ENCODE peak calls at places on chromosomes 4 and X, in five cellular contexts. One of them, this sample, is unnamed.

GRCh38 chr4:89410687-89411086 is 103.1 kb upstream of the GPRIN3 start:
- DNase-seq in HL-60: no peak
- DNase-seq in upper lobe of right lung: no peak
- DNase-seq in HCT116: no peak
- DNase-seq in tibial nerve: no peak
- DNase-seq in this sample: no peak

GRCh38 chrX:112043997-112044396 is 38.6 kb downstream of the TRPC5 start:
- DNase-seq in tibial nerve: no peak
- DNase-seq in upper lobe of right lung: no peak
- DNase-seq in HL-60: no peak
- DNase-seq in HCT116: peak; percentile 12
- DNase-seq in this sample: no peak

GRCh38 chr4:125388653-125389052 is 73.9 kb downstream of the FAT4 start:
- DNase-seq in HL-60: no peak
- DNase-seq in tibial nerve: no peak
- DNase-seq in upper lobe of right lung: no peak
- DNase-seq in HCT116: no peak
- DNase-seq in this sample: no peak

GRCh38 chrX:51395807-51396728 is 63.4 kb downstream of the NUDT10 start:
- DNase-seq in tibial nerve: no peak
- DNase-seq in HL-60: no peak
- DNase-seq in upper lobe of right lung: peak; percentile 66
- DNase-seq in HCT116: no peak
- DNase-seq in this sample: no peak

GRCh38 chr4:38290360-38290759 is 330.2 kb downstream of the PTTG2 start:
- DNase-seq in tibial nerve: no peak
- DNase-seq in upper lobe of right lung: no peak
- DNase-seq in HCT116: no peak
- DNase-seq in HL-60: no peak
- DNase-seq in this sample: no peak

GRCh38 chrX:12770440-12770839 is 20.8 kb upstream of the PRPS2 start:
- DNase-seq in upper lobe of right lung: no peak
- DNase-seq in HL-60: no peak
- DNase-seq in HCT116: no peak
- DNase-seq in tibial nerve: no peak
- DNase-seq in this sample: no peak

GRCh38 chr4:155903453-155903852 is at the start of gene TDO2:
- DNase-seq in HL-60: no peak
- DNase-seq in upper lobe of right lung: no peak
- DNase-seq in HCT116: no peak
- DNase-seq in tibial nerve: no peak
- DNase-seq in this sample: no peak

GRCh38 chrX:78029663-78030062 is 60.2 kb upstream of the PGAM4 start:
- DNase-seq in HCT116: no peak
- DNase-seq in tibial nerve: no peak
- DNase-seq in HL-60: no peak
- DNase-seq in upper lobe of right lung: no peak
- DNase-seq in this sample: no peak

GRCh38 chrX:129091097-129091496 is 432.2 kb downstream of the SMARCA1 start:
- DNase-seq in HL-60: no peak
- DNase-seq in upper lobe of right lung: no peak
- DNase-seq in tibial nerve: no peak
- DNase-seq in HCT116: no peak
- DNase-seq in this sample: no peak

GRCh38 chrX:15167826-15168225 is 102.1 kb downstream of the ASB9 start:
- DNase-seq in HCT116: no peak
- DNase-seq in upper lobe of right lung: no peak
- DNase-seq in tibial nerve: no peak
- DNase-seq in HL-60: no peak
- DNase-seq in this sample: no peak

GRCh38 chr4:17817027-17817426 is 6.2 kb downstream of the NCAPG start:
- DNase-seq in tibial nerve: no peak
- DNase-seq in HL-60: no peak
- DNase-seq in HCT116: peak; percentile 10
- DNase-seq in upper lobe of right lung: no peak
- DNase-seq in this sample: no peak

GRCh38 chrX:37847733-37848197 is 394 bp upstream of the DYNLT3 start:
- DNase-seq in tibial nerve: no peak
- DNase-seq in upper lobe of right lung: no peak
- DNase-seq in HCT116: no peak
- DNase-seq in HL-60: no peak
- DNase-seq in this sample: no peak

GRCh38 chrX:69158166-69159040 is 6.8 kb downstream of the PJA1 start:
- DNase-seq in tibial nerve: peak; percentile 54
- DNase-seq in upper lobe of right lung: no peak
- DNase-seq in HCT116: no peak
- DNase-seq in HL-60: no peak
- DNase-seq in this sample: peak; percentile 73

GRCh38 chrX:115531818-115532403 is 29.1 kb upstream of the PLS3 start:
- DNase-seq in tibial nerve: no peak
- DNase-seq in HCT116: no peak
- DNase-seq in upper lobe of right lung: no peak
- DNase-seq in HL-60: no peak
- DNase-seq in this sample: no peak

GRCh38 chrX:153725039-153725831 is 579 bp downstream of the ABCD1 start:
- DNase-seq in upper lobe of right lung: no peak
- DNase-seq in HCT116: no peak
- DNase-seq in HL-60: peak; percentile 32
- DNase-seq in tibial nerve: no peak
- DNase-seq in this sample: no peak

GRCh38 chr4:140037353-140038030 is 116.5 kb downstream of the MAML3 start:
- DNase-seq in upper lobe of right lung: no peak
- DNase-seq in tibial nerve: no peak
- DNase-seq in HL-60: no peak
- DNase-seq in HCT116: no peak
- DNase-seq in this sample: no peak

GRCh38 chrX:118839334-118839958 is 15.8 kb downstream of the ZCCHC12 start:
- DNase-seq in tibial nerve: peak; percentile 57
- DNase-seq in HL-60: no peak
- DNase-seq in upper lobe of right lung: peak; percentile 91
- DNase-seq in HCT116: peak; percentile 19
- DNase-seq in this sample: no peak

GRCh38 chrX:1592863-1593201 is 1.4 kb downstream of the AKAP17A start:
- DNase-seq in HL-60: no peak
- DNase-seq in HCT116: no peak
- DNase-seq in tibial nerve: no peak
- DNase-seq in upper lobe of right lung: peak; percentile 66
- DNase-seq in this sample: no peak

GRCh38 chr4:47746122-47746521 is 91.7 kb downstream of the CORIN start:
- DNase-seq in HCT116: no peak
- DNase-seq in upper lobe of right lung: no peak
- DNase-seq in HL-60: no peak
- DNase-seq in tibial nerve: no peak
- DNase-seq in this sample: no peak
- H3K4me3 ChIP-seq in HCT116: no peak overlapping the region
- H3K4me3 ChIP-seq in upper lobe of right lung: no peak overlapping the region
- H3K4me3 ChIP-seq in HL-60: no peak overlapping the region
- H3K4me3 ChIP-seq in tibial nerve: no peak overlapping the region
- H3K4me3 ChIP-seq in this sample: no peak overlapping the region

DNA sequence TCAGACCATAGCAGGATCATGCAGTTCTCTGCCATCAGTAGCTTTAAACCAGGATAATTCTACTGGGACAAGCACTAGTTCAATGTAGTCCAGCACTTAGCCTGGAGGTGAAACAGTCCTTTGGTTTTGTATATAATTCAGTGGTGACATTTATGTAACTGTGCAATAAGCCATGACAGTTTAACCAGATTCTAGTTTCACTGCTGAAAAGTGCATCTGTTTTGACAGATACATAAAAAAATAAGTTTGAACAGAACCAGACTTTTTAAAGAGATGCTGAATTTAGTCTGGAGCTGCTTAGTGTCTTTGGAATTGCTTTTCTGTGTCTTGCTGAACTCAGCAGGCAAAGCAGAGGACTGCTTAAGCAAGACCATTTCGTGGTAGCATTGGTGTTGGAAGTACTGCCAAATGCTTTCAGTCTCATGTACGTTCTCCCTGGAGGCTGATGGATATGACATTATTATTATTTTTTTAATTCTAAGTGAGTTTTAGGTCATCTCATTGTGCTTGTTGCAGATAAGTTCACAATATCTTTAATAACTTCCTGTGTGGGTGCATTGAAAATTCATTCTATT is 393.5 kb downstream of the MAPK10 start:
- DNase-seq in upper lobe of right lung: no peak
- DNase-seq in HCT116: no peak
- DNase-seq in HL-60: no peak
- DNase-seq in tibial nerve: no peak
- DNase-seq in this sample: no peak
- H3K27ac ChIP-seq in upper lobe of right lung: no peak overlapping the region
- H3K27ac ChIP-seq in HCT116: no peak overlapping the region
- H3K27ac ChIP-seq in HL-60: no peak overlapping the region
- H3K27ac ChIP-seq in tibial nerve: no peak overlapping the region
- H3K27ac ChIP-seq in this sample: no peak overlapping the region

GRCh38 chr4:24044610-24045589 is 155.1 kb upstream of the PPARGC1A start:
- DNase-seq in HL-60: no peak
- DNase-seq in HCT116: no peak
- DNase-seq in upper lobe of right lung: no peak
- DNase-seq in tibial nerve: no peak
- DNase-seq in this sample: no peak
- TF ChIP-seq CTCF in HL-60: no peak
- TF ChIP-seq CTCF in HCT116: no peak
- TF ChIP-seq CTCF in upper lobe of right lung: no peak
- TF ChIP-seq CTCF in tibial nerve: no peak
- TF ChIP-seq CTCF in this sample: no peak

DNA sequence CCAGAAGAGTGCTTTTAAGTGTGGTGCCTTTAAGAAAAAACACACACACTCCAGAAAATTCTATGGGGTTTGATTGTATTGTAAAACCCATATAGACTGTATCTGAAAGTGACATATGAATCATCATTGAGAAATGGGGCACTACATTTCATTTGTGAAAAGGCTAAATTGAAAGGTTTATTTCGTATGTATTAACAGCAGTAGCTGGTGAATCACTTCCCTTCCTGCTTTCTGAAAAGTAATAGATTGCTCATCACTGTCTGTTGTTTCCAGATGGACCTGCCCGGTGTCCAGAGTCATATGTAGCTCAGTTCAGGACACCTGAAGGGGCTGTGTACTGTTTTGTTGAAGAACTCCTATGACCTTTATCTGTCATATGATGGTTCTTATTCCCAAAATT is 28.1 kb upstream of the HPRT1 start:
- DNase-seq in tibial nerve: no peak
- DNase-seq in HL-60: no peak
- DNase-seq in HCT116: no peak
- DNase-seq in upper lobe of right lung: no peak
- DNase-seq in this sample: no peak
- H3K4me3 ChIP-seq in tibial nerve: no peak overlapping the region
- H3K4me3 ChIP-seq in HL-60: no peak overlapping the region
- H3K4me3 ChIP-seq in HCT116: no peak overlapping the region
- H3K4me3 ChIP-seq in upper lobe of right lung: no peak overlapping the region
- H3K4me3 ChIP-seq in this sample: no peak overlapping the region

GRCh38 chrX:48681539-48682183 is 1.9 kb upstream of the WAS start:
- DNase-seq in HL-60: no peak
- DNase-seq in HCT116: no peak
- DNase-seq in upper lobe of right lung: no peak
- DNase-seq in tibial nerve: no peak
- DNase-seq in this sample: no peak

GRCh38 chrX:48683411-48683982 is at the start of gene WAS:
- DNase-seq in upper lobe of right lung: peak; percentile 64
- DNase-seq in HCT116: no peak
- DNase-seq in HL-60: peak; percentile 56
- DNase-seq in tibial nerve: no peak
- DNase-seq in this sample: no peak

GRCh38 chrX:48688531-48689142 is 5.0 kb downstream of the WAS start:
- DNase-seq in tibial nerve: no peak
- DNase-seq in HL-60: no peak
- DNase-seq in HCT116: no peak
- DNase-seq in upper lobe of right lung: no peak
- DNase-seq in this sample: no peak

GRCh38 chrX:48685416-48685815 is 1.8 kb downstream of the WAS start:
- DNase-seq in HCT116: no peak
- DNase-seq in HL-60: no peak
- DNase-seq in upper lobe of right lung: no peak
- DNase-seq in tibial nerve: no peak
- DNase-seq in this sample: no peak

GRCh38 chrX:48684134-48684533 is 535 bp downstream of the WAS start:
- DNase-seq in tibial nerve: no peak
- DNase-seq in HCT116: no peak
- DNase-seq in upper lobe of right lung: no peak
- DNase-seq in HL-60: no peak
- DNase-seq in this sample: no peak
- H3K27ac ChIP-seq in tibial nerve: peak overlapping the region; percentile 26
- H3K27ac ChIP-seq in HCT116: no peak overlapping the region
- H3K27ac ChIP-seq in upper lobe of right lung: peak overlapping the region; percentile 70
- H3K27ac ChIP-seq in HL-60: peak overlapping the region; percentile 92
- H3K27ac ChIP-seq in this sample: peak overlapping the region; percentile 40

DNA sequence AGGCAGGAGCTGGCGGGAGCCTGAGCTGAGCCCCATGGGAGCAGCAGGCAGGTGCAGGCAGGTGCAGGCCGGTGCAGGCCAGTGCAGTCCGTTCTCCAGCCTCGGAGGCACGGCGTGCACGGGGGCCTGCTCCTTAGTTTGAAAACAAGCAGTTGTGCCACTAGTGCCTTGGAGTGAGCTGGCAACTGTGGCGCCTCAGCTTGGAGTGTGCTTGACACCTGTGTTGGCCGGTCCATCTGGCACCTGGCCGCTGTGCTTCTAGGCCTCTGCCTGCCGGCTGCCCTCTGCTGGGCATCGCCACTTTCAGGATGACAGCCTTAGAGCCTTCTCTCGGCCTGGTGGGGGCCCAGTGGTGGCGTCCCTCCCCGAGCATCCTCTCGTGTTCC is 47.9 kb downstream of the RGS12 start:
- DNase-seq in HCT116: no peak
- DNase-seq in upper lobe of right lung: peak; percentile 93
- DNase-seq in HL-60: no peak
- DNase-seq in tibial nerve: no peak
- DNase-seq in this sample: no peak
- TF ChIP-seq CTCF in HCT116: no peak
- TF ChIP-seq CTCF in upper lobe of right lung: peak; percentile 43
- TF ChIP-seq CTCF in HL-60: no peak
- TF ChIP-seq CTCF in tibial nerve: no peak
- TF ChIP-seq CTCF in this sample: no peak

DNA sequence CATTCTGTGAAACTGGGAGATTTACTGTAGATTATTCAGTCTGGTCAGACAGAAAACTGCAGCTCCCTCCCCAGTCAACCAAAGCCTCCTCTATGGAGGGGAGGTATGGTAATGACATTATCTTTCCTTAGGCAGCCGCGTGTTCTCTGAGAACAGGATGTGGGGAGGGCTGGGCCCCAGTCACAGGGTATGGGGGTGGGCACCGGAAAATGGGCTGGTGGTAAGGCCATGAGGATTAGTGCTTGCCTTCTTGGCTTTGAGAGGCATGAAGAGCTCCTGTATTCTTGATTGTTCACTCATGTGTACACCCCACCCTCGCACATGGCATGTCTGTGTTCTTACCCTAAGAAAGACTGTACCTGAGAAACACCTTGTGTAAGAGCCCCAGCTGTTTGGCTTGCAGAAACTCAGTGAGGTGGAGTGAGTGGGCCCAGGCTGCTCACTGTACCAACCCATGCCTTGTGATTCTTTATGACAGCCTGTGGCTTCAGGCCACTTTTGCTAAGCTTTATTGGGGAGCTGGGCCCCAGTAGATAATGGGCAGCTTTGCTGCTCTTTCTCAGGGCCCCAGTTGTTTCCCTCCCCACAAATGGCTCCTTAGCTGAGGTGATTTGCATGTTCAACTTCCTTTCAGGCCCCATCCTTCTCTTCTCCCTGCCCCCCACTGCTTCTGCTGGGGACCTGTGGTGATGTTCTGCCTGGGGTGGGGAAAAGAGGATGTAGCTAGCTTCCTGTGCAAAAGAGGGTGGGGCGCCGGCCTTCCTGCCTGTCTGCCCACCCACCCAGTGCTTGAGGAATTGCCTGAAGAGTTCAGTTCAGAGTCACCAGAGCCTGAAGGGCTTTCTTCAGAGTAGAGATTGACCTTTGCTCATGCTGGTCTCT is 30.7 kb downstream of the MSN start:
- DNase-seq in tibial nerve: peak; percentile 14
- DNase-seq in HCT116: no peak
- DNase-seq in HL-60: no peak
- DNase-seq in upper lobe of right lung: peak; percentile 82
- DNase-seq in this sample: no peak
- H3K4me3 ChIP-seq in tibial nerve: no peak overlapping the region
- H3K4me3 ChIP-seq in HCT116: no peak overlapping the region
- H3K4me3 ChIP-seq in HL-60: no peak overlapping the region
- H3K4me3 ChIP-seq in upper lobe of right lung: no peak overlapping the region
- H3K4me3 ChIP-seq in this sample: peak overlapping the region; percentile 0

This sample was measured in coronary artery.